ENCODE peak calls at places on chromosomes 16 and 17, in nine cellular contexts. O, V, C, D, Z, P, N, G and T are unnamed samples.

GRCh38 chr17:17304521-17304985 is 1.4 kb downstream of the NT5M start:
- DNase-seq in O (no peak), V (no peak), C (no peak), D (no peak), Z (no peak), P (no peak), N (no peak), G (no peak), T (no peak)

GRCh38 chr17:54046570-54046969 is 223.8 kb downstream of the KIF2B start:
- DNase-seq in O (no peak), V (no peak), C (no peak), D (no peak), Z (no peak), P (no peak), N (no peak), G (no peak), T (no peak)

GRCh38 chr17:42603318-42603717 is 5.9 kb downstream of the RETREG3 start:
- DNase-seq in O (no peak), V (no peak), C (no peak), D (no peak), Z (no peak), P (no peak), N (no peak), G (no peak), T (no peak)

GRCh38 chr17:20032636-20033035 is 23.5 kb downstream of the SPECC1 start:
- DNase-seq in O (no peak), V (no peak), C (no peak), D (no peak), Z (no peak), P (no peak), N (no peak), G (no peak), T (no peak)

GRCh38 chr17:47253541-47254402 is at the start of gene ITGB3:
- DNase-seq in O (peak), V (peak), C (peak), D (peak), Z (no peak), P (peak), N (peak), G (peak), T (peak)

GRCh38 chr17:28645576-28645939 is 600 bp upstream of the BLTP2 start:
- DNase-seq in O (no peak), V (no peak), C (no peak), D (no peak), Z (no peak), P (no peak), N (no peak), G (no peak), T (no peak)

GRCh38 chr17:16158721-16159120 is 56.6 kb downstream of the NCOR1 start:
- DNase-seq in O (no peak), V (no peak), C (no peak), D (no peak), Z (no peak), P (no peak), N (no peak), G (no peak), T (no peak)

GRCh38 chr17:47649153-47649971 is at the start of gene KPNB1:
- DNase-seq in O (peak), V (peak), C (peak), D (peak), Z (peak), P (peak), N (peak), G (peak), T (peak)

GRCh38 chr16:4828567-4829320 is 18.3 kb downstream of the GLYR1 start:
- DNase-seq in O (no peak), V (peak), C (no peak), D (no peak), Z (no peak), P (no peak), N (peak), G (no peak), T (no peak)

GRCh38 chr16:29813644-29814562 is 1.9 kb downstream of the PRRT2 start:
- DNase-seq in O (no peak), V (no peak), C (no peak), D (no peak), Z (no peak), P (no peak), N (peak), G (no peak), T (no peak)

GRCh38 chr17:38844261-38844757 is 9.2 kb downstream of the RPL23 start:
- DNase-seq in O (no peak), V (peak), C (no peak), D (peak), Z (no peak), P (no peak), N (no peak), G (peak), T (no peak)

GRCh38 chr17:80265205-80266068 is 4.8 kb downstream of the RNF213 start:
- DNase-seq in O (no peak), V (no peak), C (no peak), D (no peak), Z (no peak), P (no peak), N (no peak), G (no peak), T (peak)

GRCh38 chr17:67829331-67829730 is 4.0 kb downstream of the BPTF start:
- DNase-seq in O (peak), V (no peak), C (peak), D (no peak), Z (no peak), P (no peak), N (no peak), G (no peak), T (no peak)

GRCh38 chr16:3017806-3018506 is at the start of gene CLDN6:
- DNase-seq in O (no peak), V (no peak), C (no peak), D (no peak), Z (no peak), P (no peak), N (no peak), G (no peak), T (no peak)

GRCh38 chr17:44473367-44473766 is 29.8 kb downstream of the GPATCH8 start:
- DNase-seq in O (no peak), V (no peak), C (no peak), D (no peak), Z (no peak), P (no peak), N (no peak), G (no peak), T (no peak)

GRCh38 chr17:32445976-32446375 is 1.7 kb downstream of the PSMD11 start:
- DNase-seq in O (peak), V (no peak), C (no peak), D (no peak), Z (no peak), P (peak), N (no peak), G (no peak), T (no peak)

GRCh38 chr16:3007059-3007956 is 5.4 kb upstream of the CLDN9 start:
- DNase-seq in O (no peak), V (no peak), C (no peak), D (peak), Z (no peak), P (no peak), N (no peak), G (no peak), T (no peak)

GRCh38 chr17:6374271-6374691 is 60.6 kb downstream of the AIPL1 start:
- DNase-seq in O (peak), V (no peak), C (peak), D (no peak), Z (no peak), P (peak), N (no peak), G (no peak), T (no peak)

GRCh38 chr16:57643902-57644301 is 15.5 kb downstream of the ADGRG1 start:
- DNase-seq in O (no peak), V (no peak), C (no peak), D (no peak), Z (no peak), P (no peak), N (no peak), G (no peak), T (no peak)
- TF ChIP-seq CTCF in O (no peak), V (no peak), C (no peak), D (no peak), Z (no peak), P (no peak), N (no peak), G (no peak), T (no peak)

DNA sequence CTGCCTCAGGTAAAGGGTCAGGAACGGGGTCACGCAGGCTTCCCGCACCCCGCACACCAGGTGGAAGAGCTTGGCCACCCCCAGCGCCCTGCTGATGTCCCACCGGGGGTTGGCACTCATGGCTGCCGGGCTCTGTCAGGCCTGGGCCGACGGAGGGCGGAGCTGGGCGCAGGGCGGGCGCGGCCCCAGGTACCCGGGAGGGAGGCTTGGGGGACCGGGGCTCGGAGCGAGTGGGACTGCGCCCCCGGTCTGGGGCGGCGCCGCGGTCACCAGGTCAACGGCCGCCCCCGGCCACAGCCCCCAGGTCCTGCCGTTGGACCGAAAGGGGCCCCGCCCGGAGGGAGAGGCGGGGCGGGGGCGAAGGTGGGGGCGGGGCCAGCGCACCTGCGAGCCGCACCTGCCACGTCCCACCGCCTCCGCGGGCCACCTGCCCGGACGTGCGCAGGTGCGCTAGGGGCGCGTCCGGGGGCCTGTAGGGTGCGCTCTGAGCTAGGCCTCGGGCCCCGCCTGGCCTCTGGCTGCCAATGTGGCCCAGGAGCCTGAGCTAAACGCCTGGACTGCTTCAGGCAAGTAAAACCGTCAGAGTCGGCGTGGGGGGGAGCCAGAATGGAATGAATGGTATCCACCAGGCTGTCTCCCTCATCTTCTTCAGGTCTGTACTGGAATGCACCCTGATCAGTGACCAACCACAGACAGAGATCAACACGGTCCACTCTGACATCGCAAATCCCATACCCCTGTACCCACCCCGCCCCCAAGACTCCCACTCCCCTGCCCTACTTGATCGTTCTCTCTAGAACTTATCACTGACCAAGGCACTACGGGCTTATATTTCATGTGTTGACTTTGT is at the start of gene MFSD6L:
- DNase-seq in O (no peak), V (no peak), C (peak), D (peak), Z (peak), P (no peak), N (no peak), G (no peak), T (no peak)
- TF ChIP-seq CTCF in O (no peak), V (no peak), C (no peak), D (peak), Z (no peak), P (no peak), N (peak), G (no peak), T (peak)

GRCh38 chr17:8435245-8436168 is at the start of gene NDEL1:
- DNase-seq in O (peak), V (peak), C (peak), D (peak), Z (peak), P (peak), N (peak), G (peak), T (peak)
- TF ChIP-seq CTCF in O (no peak), V (no peak), C (no peak), D (no peak), Z (no peak), P (no peak), N (no peak), G (no peak), T (no peak)

GRCh38 chr16:65121870-65122723 is at the start of gene CDH11:
- DNase-seq in O (peak), V (peak), C (peak), D (peak), Z (peak), P (peak), N (peak), G (peak), T (no peak)
- TF ChIP-seq CTCF in O (no peak), V (no peak), C (peak), D (no peak), Z (no peak), P (peak), N (peak), G (no peak), T (no peak)